ENCODE peak calls at places on chromosomes 16 and 17, in seven cellular contexts. N, G, P, Q, E, L and R are unnamed samples.
A peak's percentile ranks its signal among the peaks of the same experiment; 100 is the strongest.

GRCh38 chr17:27760069-27760885 is 40.1 kb downstream of the NOS2 start:
- DNase-seq in N (peak; percentile 70), G (peak; percentile 12), P (peak; percentile 60), Q (peak; percentile 70), E (peak; percentile 81), L (peak; percentile 15), R (peak; percentile 53)

GRCh38 chr16:22346463-22346862 is 28.0 kb downstream of the CDR2 start:
- DNase-seq in N (no peak), G (no peak), P (no peak), Q (no peak), E (no peak), L (no peak), R (no peak)

GRCh38 chr17:76540381-76541300 is 797 bp downstream of the PRCD start:
- DNase-seq in N (peak; percentile 93), G (no peak), P (no peak), Q (peak; percentile 95), E (peak; percentile 93), L (no peak), R (peak; percentile 19)

GRCh38 chr17:56830726-56831363 is 2.9 kb downstream of the C17orf67 start:
- DNase-seq in N (no peak), G (no peak), P (no peak), Q (no peak), E (no peak), L (no peak), R (no peak)

GRCh38 chr16:71628810-71629209 is 2.8 kb downstream of the MARVELD3 start:
- DNase-seq in N (no peak), G (no peak), P (no peak), Q (no peak), E (no peak), L (no peak), R (no peak)

GRCh38 chr16:694863-695354 is 4.7 kb upstream of the WDR24 start:
- DNase-seq in N (no peak), G (no peak), P (no peak), Q (no peak), E (no peak), L (no peak), R (no peak)

GRCh38 chr16:405548-406506 is 4.1 kb downstream of the DECR2 start:
- DNase-seq in N (no peak), G (no peak), P (no peak), Q (no peak), E (no peak), L (no peak), R (no peak)

GRCh38 chr17:57988301-57989010 is 402 bp upstream of the VEZF1 start:
- DNase-seq in N (peak; percentile 82), G (peak; percentile 29), P (peak; percentile 61), Q (peak; percentile 83), E (peak; percentile 87), L (peak; percentile 51), R (peak; percentile 71)

GRCh38 chr17:66716236-66717026 is 118.5 kb upstream of the CACNG5 start:
- DNase-seq in N (no peak), G (no peak), P (no peak), Q (no peak), E (no peak), L (no peak), R (no peak)

GRCh38 chr17:18230288-18231141 is 5.1 kb downstream of the LLGL1 start:
- DNase-seq in N (no peak), G (no peak), P (no peak), Q (no peak), E (no peak), L (no peak), R (no peak)

GRCh38 chr16:24729967-24730815 is 740 bp downstream of the TNRC6A start:
- DNase-seq in N (peak; percentile 44), G (no peak), P (no peak), Q (no peak), E (no peak), L (peak; percentile 24), R (no peak)

GRCh38 chr17:12402963-12403622 is 262.6 kb upstream of the MYOCD start:
- DNase-seq in N (no peak), G (no peak), P (no peak), Q (no peak), E (no peak), L (no peak), R (no peak)

GRCh38 chr16:50598256-50598894 is 50.2 kb downstream of the NKD1 start:
- DNase-seq in N (peak; percentile 82), G (no peak), P (no peak), Q (peak; percentile 83), E (peak; percentile 87), L (no peak), R (no peak)

GRCh38 chr17:802901-803881 is 21.0 kb downstream of the MRM3 start:
- DNase-seq in N (no peak), G (no peak), P (no peak), Q (no peak), E (no peak), L (no peak), R (no peak)

GRCh38 chr17:245611-246010 is 64.2 kb upstream of the DOC2B start:
- DNase-seq in N (peak; percentile 6), G (no peak), P (no peak), Q (peak; percentile 39), E (peak; percentile 21), L (no peak), R (no peak)

GRCh38 chr16:15653227-15653626 is 3.2 kb downstream of the NDE1 start:
- DNase-seq in N (peak; percentile 24), G (no peak), P (no peak), Q (peak; percentile 67), E (no peak), L (no peak), R (no peak)

GRCh38 chr17:81434079-81434478 is 38.8 kb downstream of the BAHCC1 start:
- DNase-seq in N (peak; percentile 46), G (no peak), P (no peak), Q (no peak), E (no peak), L (no peak), R (no peak)

GRCh38 chr16:2523801-2524231 is 3.6 kb downstream of the AMDHD2 start:
- DNase-seq in N (no peak), G (no peak), P (no peak), Q (no peak), E (peak; percentile 34), L (no peak), R (no peak)

GRCh38 chr17:80799553-80800403 is 191.9 kb upstream of the CHMP6 start:
- DNase-seq in N (no peak), G (no peak), P (no peak), Q (peak; percentile 50), E (no peak), L (no peak), R (no peak)

GRCh38 chr17:78493455-78494188 is 83.6 kb downstream of the DNAH17 start:
- DNase-seq in N (no peak), G (no peak), P (no peak), Q (no peak), E (no peak), L (no peak), R (no peak)

GRCh38 chr17:80968602-80969029 is 23.0 kb upstream of the CHMP6 start:
- DNase-seq in N (no peak), G (no peak), P (no peak), Q (peak; percentile 83), E (no peak), L (no peak), R (no peak)

GRCh38 chr17:7862692-7863437 is 5.1 kb downstream of the CYB5D1 start:
- DNase-seq in N (peak; percentile 20), G (no peak), P (no peak), Q (no peak), E (no peak), L (no peak), R (no peak)

GRCh38 chr17:34930283-34930682 is 31.0 kb downstream of the CCT6B start:
- DNase-seq in N (no peak), G (no peak), P (no peak), Q (no peak), E (no peak), L (no peak), R (peak; percentile 69)

GRCh38 chr17:30812218-30813177 is 12.0 kb downstream of the CRLF3 start:
- DNase-seq in N (no peak), G (no peak), P (no peak), Q (no peak), E (no peak), L (no peak), R (no peak)

GRCh38 chr16:31352344-31353115 is 2.4 kb upstream of the ITGAX start:
- DNase-seq in N (no peak), G (no peak), P (no peak), Q (no peak), E (no peak), L (no peak), R (peak; percentile 72)